ENCODE peak calls at places on chromosomes 11 and 22, in eight cellular contexts. T is IMR-90; M is psoas muscle; Z is CD8-positive, alpha-beta memory T cell; B is lung; O is aorta; W is A549; G is pancreas. A is an unnamed sample.

GRCh38 chr22:50085211-50085999 is at the start of gene MLC1:
- DNase-seq in O (peak; percentile 73), W (no peak), B (no peak), M (no peak), Z (no peak), T (peak; percentile 25), G (no peak), A (no peak)

GRCh38 chr11:25928076-25928475 is 403.9 kb upstream of the ANO3 start:
- DNase-seq in O (no peak), T (no peak), B (no peak), W (no peak), Z (no peak), M (no peak), G (no peak), A (no peak)

GRCh38 chr22:29477919-29478318 is 2.1 kb upstream of the NEFH start:
- DNase-seq in G (no peak), M (no peak), B (no peak), T (no peak), O (no peak), W (no peak), Z (no peak), A (no peak)

GRCh38 chr11:10314199-10315072 is 9.6 kb downstream of the ADM start:
- DNase-seq in Z (no peak), W (no peak), B (no peak), G (no peak), T (peak; percentile 71), M (no peak), O (no peak), A (no peak)

GRCh38 chr11:75946531-75947530 is 131.8 kb downstream of the UVRAG start:
- DNase-seq in B (no peak), T (peak; percentile 60), M (no peak), O (no peak), G (no peak), W (no peak), Z (no peak), A (peak; percentile 68)

GRCh38 chr11:1844221-1845094 is 5.7 kb downstream of the TNNI2 start:
- DNase-seq in O (no peak), B (no peak), M (peak; percentile 83), W (no peak), G (peak; percentile 79), T (no peak), Z (no peak), A (no peak)

GRCh38 chr11:77080643-77081210 is 14.0 kb downstream of the CAPN5 start:
- DNase-seq in O (peak; percentile 57), B (no peak), W (no peak), M (no peak), G (no peak), T (peak; percentile 51), Z (no peak), A (no peak)

GRCh38 chr11:44950036-44950624 is 553 bp downstream of the TP53I11 start:
- DNase-seq in T (no peak), B (peak; percentile 46), M (peak; percentile 71), G (no peak), O (peak; percentile 84), W (no peak), Z (peak; percentile 12), A (no peak)

GRCh38 chr11:66924272-66924671 is 33.9 kb downstream of the PC start:
- DNase-seq in T (no peak), M (no peak), O (no peak), B (no peak), W (no peak), Z (no peak), G (no peak), A (no peak)

GRCh38 chr11:21969841-21970240 is 223.0 kb upstream of the ANO5 start:
- DNase-seq in M (no peak), G (no peak), Z (no peak), O (no peak), T (no peak), B (no peak), W (no peak), A (peak; percentile 63)

GRCh38 chr11:103587951-103588788 is 448.3 kb upstream of the DDI1 start:
- DNase-seq in B (no peak), Z (no peak), G (no peak), W (no peak), M (no peak), T (no peak), O (no peak), A (no peak)

GRCh38 chr11:20337526-20338154 is 25.9 kb upstream of the HTATIP2 start:
- DNase-seq in W (peak; percentile 38), T (peak; percentile 11), M (no peak), G (no peak), Z (no peak), B (no peak), O (no peak), A (peak; percentile 92)

GRCh38 chr11:11662578-11662977 is 40.8 kb upstream of the GALNT18 start:
- DNase-seq in O (no peak), M (no peak), B (no peak), T (no peak), Z (no peak), W (no peak), G (no peak), A (no peak)

GRCh38 chr11:77276271-77276670 is 25.2 kb downstream of the GDPD4 start:
- DNase-seq in T (peak; percentile 7), G (no peak), W (no peak), O (no peak), M (no peak), Z (no peak), B (no peak), A (no peak)

GRCh38 chr22:41951898-41952474 is at the start of gene SMIM45:
- DNase-seq in Z (no peak), B (no peak), T (no peak), W (no peak), O (no peak), M (no peak), G (peak; percentile 44), A (no peak)

GRCh38 chr11:32045456-32045855 is 45.4 kb upstream of the RCN1 start:
- DNase-seq in Z (no peak), T (no peak), B (no peak), M (no peak), W (no peak), O (no peak), G (no peak), A (no peak)

GRCh38 chr11:44733877-44734276 is 7.1 kb downstream of the TSPAN18 start:
- DNase-seq in O (no peak), G (no peak), B (no peak), W (no peak), M (no peak), T (no peak), Z (no peak), A (peak; percentile 28)

GRCh38 chr11:46270707-46271106 is 6.8 kb upstream of the CREB3L1 start:
- DNase-seq in W (no peak), O (no peak), B (no peak), T (no peak), G (no peak), Z (no peak), M (no peak), A (no peak)

GRCh38 chr11:102485095-102485722 is 32.6 kb upstream of the TMEM123 start:
- DNase-seq in Z (no peak), W (no peak), M (no peak), B (no peak), G (no peak), O (no peak), T (peak; percentile 41), A (no peak)

DNA sequence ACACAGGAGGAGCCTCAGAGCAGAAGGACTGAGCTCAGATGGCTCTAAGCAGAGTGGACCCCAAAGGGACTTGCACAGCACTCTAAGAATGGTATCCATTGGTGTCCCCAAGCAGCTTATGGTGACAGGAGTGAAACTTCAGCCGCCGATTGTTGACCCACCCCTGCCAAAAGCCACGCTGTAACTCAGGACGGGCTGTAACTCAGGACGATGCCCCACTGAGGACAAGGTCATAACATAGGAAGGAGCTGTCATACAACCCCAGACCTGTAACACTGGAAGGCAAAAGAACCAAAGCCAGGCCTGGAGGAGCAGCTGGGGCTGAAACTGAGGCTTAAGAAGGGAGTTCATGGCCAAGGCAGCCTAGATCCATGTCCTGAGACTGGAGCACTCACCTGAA is 14.2 kb downstream of the CD59 start:
- DNase-seq in Z (no peak), W (no peak), G (no peak), M (peak; percentile 77), B (no peak), T (no peak), O (no peak), A (no peak)
- H3K4me1 ChIP-seq in Z (no peaks in the 10 kb centered on the region), W (peaks cover 65% of the 10 kb centered on the region), G (no peaks in the 10 kb centered on the region), M (peaks cover 98% of the 10 kb centered on the region), B (peaks cover 46% of the 10 kb centered on the region), T (peaks cover 36% of the 10 kb centered on the region), O (peaks cover 2% of the 10 kb centered on the region), A (peaks cover 25% of the 10 kb centered on the region)

GRCh38 chr11:18890615-18891014 is 48.6 kb downstream of the MRGPRX1 start:
- DNase-seq in O (no peak), T (no peak), M (no peak), B (no peak), G (no peak), Z (no peak), W (no peak), A (no peak)
- H3K4me3 ChIP-seq in O (no peak overlapping the region), T (no peak overlapping the region), M (no peak overlapping the region), B (no peak overlapping the region), G (no peak overlapping the region), Z (no peak overlapping the region), W (no peak overlapping the region), A (no peak overlapping the region)

GRCh38 chr11:64239662-64240466 is 1.0 kb upstream of the FKBP2 start:
- DNase-seq in O (no peak), Z (no peak), M (peak; percentile 61), W (no peak), B (no peak), T (no peak), G (no peak), A (no peak)

GRCh38 chr11:64238076-64238475 is 2.8 kb upstream of the FKBP2 start:
- DNase-seq in T (no peak), Z (no peak), G (peak; percentile 79), W (no peak), B (no peak), M (peak; percentile 51), O (no peak), A (no peak)

GRCh38 chr11:64240467-64241174 is at the start of gene FKBP2:
- DNase-seq in M (peak; percentile 99), G (peak; percentile 99), O (peak; percentile 99), Z (peak; percentile 97), B (peak; percentile 96), T (peak; percentile 95), W (peak; percentile 94), A (peak; percentile 96)

GRCh38 chr11:64237484-64237951 is 3.1 kb downstream of the VEGFB start:
- DNase-seq in G (peak; percentile 98), W (no peak), T (no peak), M (peak; percentile 48), O (peak; percentile 68), B (peak; percentile 85), Z (no peak), A (no peak)

DNA sequence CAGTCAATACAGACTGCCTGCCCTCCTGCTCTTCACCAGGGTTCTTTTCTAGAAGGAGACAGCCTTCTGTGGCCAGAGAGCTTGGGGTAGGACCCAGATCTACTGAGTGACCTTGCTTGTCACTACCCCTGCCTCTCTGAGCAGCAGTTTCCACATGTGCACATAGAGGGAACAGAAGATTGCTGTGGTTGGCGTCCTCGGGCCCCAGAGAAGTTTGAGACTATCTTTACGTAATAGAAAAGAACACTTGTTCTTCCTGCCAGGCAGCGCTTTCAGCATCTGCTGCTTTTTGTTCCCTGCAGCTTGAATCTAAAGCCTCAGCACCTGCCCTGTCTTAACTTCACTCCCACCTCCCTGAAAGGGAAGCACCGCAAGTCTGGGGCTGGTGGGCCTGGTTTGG is 1.9 kb upstream of the FKBP2 start:
- DNase-seq in G (no peak), Z (no peak), B (no peak), O (no peak), W (no peak), T (no peak), M (no peak), A (no peak)
- H3K4me1 ChIP-seq in G (peaks cover 51% of the 10 kb centered on the region), Z (peaks cover 34% of the 10 kb centered on the region), B (no peaks in the 10 kb centered on the region), O (no peaks in the 10 kb centered on the region), W (peaks cover 37% of the 10 kb centered on the region), T (peaks cover 14% of the 10 kb centered on the region), M (peaks cover 33% of the 10 kb centered on the region), A (peaks cover 21% of the 10 kb centered on the region)

GRCh38 chr11:65375012-65375411 is 7.4 kb downstream of the SLC25A45 start:
- DNase-seq in B (no peak), M (peak; percentile 82), W (no peak), O (no peak), Z (no peak), G (no peak), T (no peak), A (no peak)
- H3K4me3 ChIP-seq in B (no peak overlapping the region), M (no peak overlapping the region), W (no peak overlapping the region), O (no peak overlapping the region), Z (no peak overlapping the region), G (no peak overlapping the region), T (no peak overlapping the region), A (no peak overlapping the region)